ENCODE peak calls at places on chromosome 21, in four cellular contexts. R is CD4-positive, alpha-beta T cell; J is foreskin keratinocyte; V is Caco-2. H is an unnamed sample. For H3K27me3, the result is how much of the 10 kb centered on the place peaks cover.

GRCh38 chr21:15725949-15726348 is 3.8 kb upstream of the USP25 start:
- DNase-seq in R (no peak), J (no peak), V (no peak), H (no peak)

GRCh38 chr21:46340998-46341397 is 17.0 kb downstream of the PCNT start:
- DNase-seq in R (no peak), J (no peak), V (no peak), H (no peak)

GRCh38 chr21:44959376-44960091 is 19.7 kb downstream of the SLX9 start:
- DNase-seq in R (no peak), J (no peak), V (no peak), H (no peak)

GRCh38 chr21:9756677-9757076 is 764.7 kb upstream of the TPTE start:
- DNase-seq in R (no peak), J (no peak), V (no peak), H (no peak)

GRCh38 chr21:14838400-14838799 is 226.4 kb downstream of the NRIP1 start:
- DNase-seq in R (no peak), J (no peak), V (no peak), H (no peak)

GRCh38 chr21:41620982-41621381 is 113.0 kb upstream of the TMPRSS2 start:
- DNase-seq in R (no peak), J (no peak), V (no peak), H (no peak)

GRCh38 chr21:29637126-29637525 is 302.7 kb downstream of the GRIK1 start:
- DNase-seq in R (no peak), J (no peak), V (no peak), H (no peak)

GRCh38 chr21:21860888-21861287 is 862.7 kb downstream of the NCAM2 start:
- DNase-seq in R (no peak), J (peak), V (no peak), H (no peak)

DNA sequence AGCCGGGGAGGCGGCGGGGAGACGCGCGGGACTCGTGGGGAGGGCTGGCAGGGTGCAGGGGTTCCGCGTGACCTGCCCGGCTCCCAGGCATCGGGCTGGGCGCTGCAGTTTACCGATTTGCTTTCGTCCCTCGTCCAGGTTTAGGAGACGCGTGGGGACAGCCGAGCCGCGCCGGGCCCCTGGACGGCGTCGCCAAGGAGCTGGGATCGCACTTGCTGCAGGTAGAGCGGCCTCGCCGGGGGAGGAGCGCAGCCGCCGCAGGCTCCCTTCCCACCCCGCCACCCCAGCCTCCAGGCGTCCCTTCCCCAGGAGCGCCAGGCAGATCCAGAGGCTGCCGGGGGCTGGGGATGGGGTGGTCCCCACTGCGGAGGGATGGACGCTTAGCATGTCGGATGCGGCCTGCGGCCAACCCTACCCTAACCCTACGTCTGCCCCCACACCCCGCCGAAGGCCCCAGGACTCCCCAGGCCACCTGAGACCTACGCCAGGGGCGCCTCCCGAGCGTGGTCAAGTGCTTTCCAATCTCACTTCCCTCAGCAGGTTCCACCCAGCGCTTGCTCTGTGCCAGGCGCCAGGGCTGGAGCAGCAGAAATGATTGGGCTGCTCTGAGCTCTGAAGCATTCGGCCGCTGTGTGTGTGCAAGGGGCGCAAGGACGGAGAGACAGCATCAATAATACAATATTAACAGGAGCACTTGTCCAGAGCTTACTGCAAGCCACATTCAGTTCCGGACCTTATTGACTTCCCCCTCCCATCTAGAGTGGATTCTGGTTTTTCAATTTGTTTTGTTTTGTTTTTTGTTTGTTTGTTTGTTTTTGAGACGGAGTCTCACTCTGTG is 10.3 kb downstream of the SIM2 start:
- DNase-seq in R (no peak), J (no peak), V (no peak), H (no peak)
- H3K27me3 ChIP-seq in R (half or more), J (half or more), V (under half), H (half or more)

GRCh38 chr21:38577887-38578286 is 79.6 kb upstream of the ERG start:
- DNase-seq in R (no peak), J (no peak), V (no peak), H (no peak)

GRCh38 chr21:38569733-38570132 is 71.5 kb upstream of the ERG start:
- DNase-seq in R (no peak), J (no peak), V (no peak), H (no peak)

DNA sequence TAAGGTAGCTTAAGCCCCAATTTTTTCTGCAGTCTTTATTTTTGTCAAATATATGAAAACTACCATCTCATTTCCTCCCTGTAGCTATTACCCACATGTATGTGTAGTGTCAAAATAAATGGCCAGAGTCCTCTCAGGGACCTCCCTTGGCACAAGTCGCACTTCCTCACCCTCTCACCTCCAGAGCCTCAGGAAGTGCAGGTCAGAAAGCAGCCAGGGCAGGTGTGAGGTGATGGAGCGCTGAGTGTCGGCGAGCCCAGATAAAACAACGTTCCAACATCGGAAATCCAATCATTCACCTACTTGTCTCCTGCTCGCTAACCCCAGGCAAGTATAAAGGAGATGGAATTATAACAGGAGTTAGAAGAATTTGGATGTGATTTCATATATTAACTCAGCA is 76.6 kb upstream of the ERG start:
- DNase-seq in R (no peak), J (no peak), V (no peak), H (no peak)
- H3K27me3 ChIP-seq in R (under half), J (under half), V (under half), H (under half)

DNA sequence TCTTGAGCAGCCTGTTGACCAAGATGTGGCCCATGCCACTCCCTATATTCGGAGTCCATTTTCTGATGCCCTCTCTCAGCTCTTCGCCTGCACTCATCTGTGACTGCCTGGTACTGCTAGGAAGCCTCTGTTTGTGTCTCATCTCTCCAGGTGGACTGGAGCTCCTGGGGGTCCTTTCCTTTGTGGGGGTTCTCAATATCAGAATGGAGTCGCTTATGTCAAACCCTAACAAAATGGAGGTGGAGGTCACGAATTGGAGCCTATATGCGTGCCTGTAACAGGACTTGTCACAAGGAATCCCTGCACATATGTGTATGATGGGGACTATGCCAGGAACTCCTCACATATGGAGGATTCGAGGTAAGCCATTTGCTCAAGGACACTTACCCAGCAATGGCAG is 46.7 kb upstream of the ATP5PO start:
- DNase-seq in R (no peak), J (no peak), V (no peak), H (no peak)
- H3K27me3 ChIP-seq in R (under half), J (under half), V (under half), H (under half)

GRCh38 chr21:33019516-33019884 is 6.2 kb upstream of the OLIG2 start:
- DNase-seq in R (no peak), J (no peak), V (no peak), H (no peak)

GRCh38 chr21:33018707-33019455 is 6.9 kb upstream of the OLIG2 start:
- DNase-seq in R (no peak), J (no peak), V (no peak), H (no peak)

GRCh38 chr21:33020558-33021100 is 5.1 kb upstream of the OLIG2 start:
- DNase-seq in R (no peak), J (no peak), V (no peak), H (no peak)

GRCh38 chr21:33021150-33021549 is 4.6 kb upstream of the OLIG2 start:
- DNase-seq in R (no peak), J (no peak), V (no peak), H (no peak)

DNA sequence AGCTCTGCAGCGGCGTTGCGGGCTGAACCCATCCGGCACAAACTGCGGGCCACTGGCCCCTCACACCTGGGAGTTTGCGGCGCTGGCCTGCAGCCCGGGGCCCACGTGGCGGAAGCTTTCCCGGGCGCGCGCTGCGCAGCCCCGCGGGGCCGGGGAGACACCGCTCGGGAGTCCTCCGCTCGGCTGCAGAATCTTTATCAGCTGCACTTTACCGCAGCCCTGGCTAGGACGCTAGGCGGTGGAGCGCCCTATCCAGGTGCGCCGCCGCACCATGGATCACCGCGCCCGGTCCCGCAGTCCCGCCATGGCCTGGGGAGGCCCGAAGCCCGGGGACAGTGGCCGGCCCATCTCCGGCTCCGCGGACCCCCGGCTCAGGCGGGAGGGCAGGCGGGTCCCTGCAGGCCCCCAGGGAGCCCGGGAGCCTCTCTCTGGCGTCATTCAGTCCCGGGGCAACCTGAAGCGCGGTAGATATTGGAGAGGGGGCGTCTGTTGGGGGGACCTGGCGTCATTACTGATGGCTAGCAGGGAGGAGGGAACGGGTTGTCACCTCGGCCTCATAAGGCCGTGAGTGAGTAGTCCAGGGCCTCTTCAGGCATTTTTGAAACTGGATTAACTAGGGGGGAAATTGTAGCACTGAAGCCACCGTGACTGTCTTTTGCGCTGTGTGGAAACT is 5.7 kb upstream of the OLIG2 start:
- DNase-seq in R (no peak), J (no peak), V (peak), H (no peak)
- H3K27me3 ChIP-seq in R (half or more), J (half or more), V (under half), H (half or more)

GRCh38 chr21:34861302-34861701 is 187.8 kb downstream of the RUNX1 start:
- DNase-seq in R (no peak), J (no peak), V (no peak), H (no peak)
- H3K27me3 ChIP-seq in R (under half), J (under half), V (under half), H (under half)

GRCh38 chr21:38524168-38525153 is 26.2 kb upstream of the ERG start:
- DNase-seq in R (no peak), J (no peak), V (no peak), H (no peak)
- H3K27me3 ChIP-seq in R (under half), J (under half), V (under half), H (under half)

GRCh38 chr21:25342811-25343210 is 264.5 kb downstream of the MRPL39 start:
- DNase-seq in R (no peak), J (peak), V (no peak), H (no peak)

GRCh38 chr21:25343774-25344545 is 263.3 kb downstream of the MRPL39 start:
- DNase-seq in R (no peak), J (no peak), V (no peak), H (no peak)

GRCh38 chr21:25338415-25338814 is 268.9 kb downstream of the MRPL39 start:
- DNase-seq in R (no peak), J (no peak), V (no peak), H (no peak)

GRCh38 chr21:25341981-25342380 is 265.3 kb downstream of the MRPL39 start:
- DNase-seq in R (no peak), J (no peak), V (no peak), H (no peak)
- H3K27me3 ChIP-seq in R (under half), J (under half), V (under half), H (under half)

GRCh38 chr21:34883501-34884271 is 165.4 kb downstream of the RUNX1 start:
- DNase-seq in R (no peak), J (no peak), V (no peak), H (no peak)

GRCh38 chr21:34882719-34883131 is 166.4 kb downstream of the RUNX1 start:
- DNase-seq in R (no peak), J (no peak), V (no peak), H (no peak)

GRCh38 chr21:34885636-34886553 is 163.2 kb downstream of the RUNX1 start:
- DNase-seq in R (no peak), J (no peak), V (peak), H (no peak)

GRCh38 chr21:34885125-34885524 is 164.0 kb downstream of the RUNX1 start:
- DNase-seq in R (no peak), J (no peak), V (no peak), H (no peak)

GRCh38 chr21:34884346-34884929 is 164.7 kb downstream of the RUNX1 start:
- DNase-seq in R (no peak), J (no peak), V (no peak), H (no peak)
- H3K27me3 ChIP-seq in R (under half), J (under half), V (under half), H (under half)

H was measured in AG04450.